ENCODE peak calls at places on chromosomes 5 and 9, in five cellular contexts. A is D341Med; V is CD4-positive, alpha-beta memory T cell; W is activated CD4-positive, CD25-positive, alpha-beta regulatory T cell; F is activated naive CD4-positive, alpha-beta T cell treated with anti-CD3 and anti-CD28 coated beads, Interleukin-2, amount 50 U/mL, for 16 hours. G is an unnamed sample.

GRCh38 chr5:14364576-14365472 is 216.8 kb upstream of the OTULINL start:
- DNase-seq in A (peak; percentile 56), V (no peak), W (no peak), F (no peak), G (no peak)

GRCh38 chr9:99474186-99474585 is 252.1 kb downstream of the SEC61B start:
- DNase-seq in V (no peak), F (no peak), W (no peak), A (no peak), G (no peak)

GRCh38 chr9:104774831-104775573 is 11.1 kb downstream of the NIPSNAP3B start:
- DNase-seq in A (no peak), W (no peak), F (no peak), V (no peak), G (no peak)

GRCh38 chr5:151591144-151591819 is at the start of gene FAT2:
- DNase-seq in A (no peak), W (no peak), V (no peak), F (no peak), G (no peak)

GRCh38 chr9:122291458-122291857 is 26.8 kb downstream of the MRRF start:
- DNase-seq in A (no peak), V (no peak), W (no peak), F (no peak), G (no peak)

GRCh38 chr9:69877852-69878507 is 57.4 kb downstream of the CFAP95 start:
- DNase-seq in V (no peak), W (no peak), F (no peak), A (peak; percentile 50), G (no peak)

GRCh38 chr5:139391570-139392323 is 2.0 kb upstream of the MZB1 start:
- DNase-seq in F (no peak), A (no peak), W (no peak), V (no peak), G (no peak)

GRCh38 chr5:73693573-73694061 is 67.6 kb downstream of the ARHGEF28 start:
- DNase-seq in A (peak; percentile 54), V (no peak), W (no peak), F (no peak), G (no peak)

G was measured in effector CD4-positive, alpha-beta T cell.